ENCODE peak calls at places on chromosome 2, in five cellular contexts. One of them, this sample, is unnamed.

GRCh38 chr2:237184923-237185580 is 99.4 kb downstream of the COPS8 start:
- DNase-seq in lower leg skin: no peak
- DNase-seq in left ventricle myocardium inferior: no peak
- DNase-seq in bronchial epithelial cell: no peak
- DNase-seq in mammary epithelial cell: no peak
- DNase-seq in this sample: no peak

GRCh38 chr2:12428324-12428723 is 288.4 kb upstream of the TRIB2 start:
- DNase-seq in lower leg skin: no peak
- DNase-seq in bronchial epithelial cell: no peak
- DNase-seq in left ventricle myocardium inferior: no peak
- DNase-seq in mammary epithelial cell: no peak
- DNase-seq in this sample: no peak

GRCh38 chr2:128732976-128733431 is 414.3 kb upstream of the HS6ST1 start:
- DNase-seq in lower leg skin: peak
- DNase-seq in left ventricle myocardium inferior: no peak
- DNase-seq in bronchial epithelial cell: peak
- DNase-seq in mammary epithelial cell: peak
- DNase-seq in this sample: peak

GRCh38 chr2:17821080-17821479 is 4.8 kb downstream of the MSGN1 start:
- DNase-seq in left ventricle myocardium inferior: peak
- DNase-seq in mammary epithelial cell: no peak
- DNase-seq in bronchial epithelial cell: no peak
- DNase-seq in lower leg skin: no peak
- DNase-seq in this sample: no peak

GRCh38 chr2:152453129-152453642 is 118.2 kb downstream of the FMNL2 start:
- DNase-seq in lower leg skin: no peak
- DNase-seq in left ventricle myocardium inferior: no peak
- DNase-seq in mammary epithelial cell: no peak
- DNase-seq in bronchial epithelial cell: no peak
- DNase-seq in this sample: no peak

GRCh38 chr2:241882090-241882625 is 12.6 kb downstream of the RTP5 start:
- DNase-seq in mammary epithelial cell: no peak
- DNase-seq in lower leg skin: peak
- DNase-seq in left ventricle myocardium inferior: peak
- DNase-seq in bronchial epithelial cell: no peak
- DNase-seq in this sample: no peak

GRCh38 chr2:47257837-47258436 is 102.8 kb upstream of the STPG4 start:
- DNase-seq in left ventricle myocardium inferior: no peak
- DNase-seq in mammary epithelial cell: no peak
- DNase-seq in lower leg skin: no peak
- DNase-seq in bronchial epithelial cell: no peak
- DNase-seq in this sample: no peak

GRCh38 chr2:83103602-83104001 is 1355.5 kb downstream of the SUCLG1 start:
- DNase-seq in bronchial epithelial cell: peak
- DNase-seq in mammary epithelial cell: peak
- DNase-seq in lower leg skin: no peak
- DNase-seq in left ventricle myocardium inferior: no peak
- DNase-seq in this sample: peak

GRCh38 chr2:62149708-62150107 is 46.2 kb upstream of the B3GNT2 start:
- DNase-seq in mammary epithelial cell: peak
- DNase-seq in bronchial epithelial cell: peak
- DNase-seq in lower leg skin: no peak
- DNase-seq in left ventricle myocardium inferior: no peak
- DNase-seq in this sample: peak

GRCh38 chr2:126707191-126707590 is 51.2 kb downstream of the GYPC start:
- DNase-seq in bronchial epithelial cell: no peak
- DNase-seq in lower leg skin: peak
- DNase-seq in mammary epithelial cell: no peak
- DNase-seq in left ventricle myocardium inferior: no peak
- DNase-seq in this sample: no peak

GRCh38 chr2:172246649-172247048 is 143.9 kb upstream of the DLX2 start:
- DNase-seq in mammary epithelial cell: peak
- DNase-seq in left ventricle myocardium inferior: no peak
- DNase-seq in lower leg skin: no peak
- DNase-seq in bronchial epithelial cell: peak
- DNase-seq in this sample: peak

GRCh38 chr2:120244656-120245519 is 7.8 kb upstream of the RALB start:
- DNase-seq in bronchial epithelial cell: no peak
- DNase-seq in mammary epithelial cell: no peak
- DNase-seq in lower leg skin: no peak
- DNase-seq in left ventricle myocardium inferior: no peak
- DNase-seq in this sample: no peak

GRCh38 chr2:64950226-64951160 is 38.7 kb upstream of the SLC1A4 start:
- DNase-seq in mammary epithelial cell: peak
- DNase-seq in lower leg skin: no peak
- DNase-seq in bronchial epithelial cell: peak
- DNase-seq in left ventricle myocardium inferior: no peak
- DNase-seq in this sample: peak

GRCh38 chr2:29920631-29921559 is 491 bp downstream of the ALK start:
- DNase-seq in mammary epithelial cell: peak
- DNase-seq in left ventricle myocardium inferior: no peak
- DNase-seq in bronchial epithelial cell: no peak
- DNase-seq in lower leg skin: no peak
- DNase-seq in this sample: peak

GRCh38 chr2:237478095-237478494 is 9.0 kb upstream of the MLPH start:
- DNase-seq in bronchial epithelial cell: no peak
- DNase-seq in lower leg skin: no peak
- DNase-seq in mammary epithelial cell: no peak
- DNase-seq in left ventricle myocardium inferior: no peak
- DNase-seq in this sample: no peak

GRCh38 chr2:111226797-111227700 is 106.3 kb downstream of the BCL2L11 start:
- DNase-seq in mammary epithelial cell: no peak
- DNase-seq in lower leg skin: no peak
- DNase-seq in bronchial epithelial cell: no peak
- DNase-seq in left ventricle myocardium inferior: no peak
- DNase-seq in this sample: no peak

GRCh38 chr2:139609109-139609508 is 828.9 kb upstream of the NXPH2 start:
- DNase-seq in bronchial epithelial cell: no peak
- DNase-seq in lower leg skin: peak
- DNase-seq in mammary epithelial cell: no peak
- DNase-seq in left ventricle myocardium inferior: no peak
- DNase-seq in this sample: no peak

GRCh38 chr2:224248944-224249371 is 152.9 kb downstream of the FAM124B start:
- DNase-seq in lower leg skin: no peak
- DNase-seq in left ventricle myocardium inferior: no peak
- DNase-seq in mammary epithelial cell: no peak
- DNase-seq in bronchial epithelial cell: peak
- DNase-seq in this sample: no peak

GRCh38 chr2:7012141-7012809 is 95.1 kb downstream of the RNF144A start:
- DNase-seq in left ventricle myocardium inferior: no peak
- DNase-seq in bronchial epithelial cell: no peak
- DNase-seq in mammary epithelial cell: no peak
- DNase-seq in lower leg skin: no peak
- DNase-seq in this sample: no peak

GRCh38 chr2:165857881-165858280 is 63.8 kb upstream of the GALNT3 start:
- DNase-seq in bronchial epithelial cell: no peak
- DNase-seq in mammary epithelial cell: no peak
- DNase-seq in left ventricle myocardium inferior: no peak
- DNase-seq in lower leg skin: no peak
- DNase-seq in this sample: no peak

GRCh38 chr2:140734992-140735391 is 1395.8 kb downstream of the LRP1B start:
- DNase-seq in left ventricle myocardium inferior: no peak
- DNase-seq in bronchial epithelial cell: no peak
- DNase-seq in lower leg skin: no peak
- DNase-seq in mammary epithelial cell: no peak
- DNase-seq in this sample: peak

GRCh38 chr2:86790828-86791561 is at the start of gene CD8A:
- DNase-seq in mammary epithelial cell: no peak
- DNase-seq in lower leg skin: no peak
- DNase-seq in left ventricle myocardium inferior: no peak
- DNase-seq in bronchial epithelial cell: peak
- DNase-seq in this sample: peak

GRCh38 chr2:15947431-15947830 is 7.1 kb downstream of the MYCN start:
- DNase-seq in mammary epithelial cell: no peak
- DNase-seq in bronchial epithelial cell: no peak
- DNase-seq in lower leg skin: peak
- DNase-seq in left ventricle myocardium inferior: no peak
- DNase-seq in this sample: no peak

GRCh38 chr2:229254206-229254605 is 16.9 kb downstream of the PID1 start:
- DNase-seq in lower leg skin: no peak
- DNase-seq in bronchial epithelial cell: no peak
- DNase-seq in left ventricle myocardium inferior: no peak
- DNase-seq in mammary epithelial cell: no peak
- DNase-seq in this sample: no peak

GRCh38 chr2:72953976-72954375 is 36.7 kb downstream of the EMX1 start:
- DNase-seq in bronchial epithelial cell: no peak
- DNase-seq in mammary epithelial cell: no peak
- DNase-seq in lower leg skin: no peak
- DNase-seq in left ventricle myocardium inferior: no peak
- DNase-seq in this sample: no peak

GRCh38 chr2:160406591-160407392 is 86.8 kb downstream of the RBMS1 start:
- DNase-seq in mammary epithelial cell: peak
- DNase-seq in lower leg skin: peak
- DNase-seq in left ventricle myocardium inferior: peak
- DNase-seq in bronchial epithelial cell: peak
- DNase-seq in this sample: peak

GRCh38 chr2:671787-672605 is 5.2 kb downstream of the TMEM18 start:
- DNase-seq in bronchial epithelial cell: no peak
- DNase-seq in left ventricle myocardium inferior: no peak
- DNase-seq in lower leg skin: peak
- DNase-seq in mammary epithelial cell: no peak
- DNase-seq in this sample: no peak

GRCh38 chr2:118310016-118310877 is 222.0 kb downstream of the INSIG2 start:
- DNase-seq in left ventricle myocardium inferior: no peak
- DNase-seq in bronchial epithelial cell: peak
- DNase-seq in mammary epithelial cell: no peak
- DNase-seq in lower leg skin: peak
- DNase-seq in this sample: peak

GRCh38 chr2:112887904-112888303 is 23.1 kb upstream of the IL37 start:
- DNase-seq in left ventricle myocardium inferior: no peak
- DNase-seq in bronchial epithelial cell: no peak
- DNase-seq in mammary epithelial cell: no peak
- DNase-seq in lower leg skin: no peak
- DNase-seq in this sample: no peak

GRCh38 chr2:180291060-180291459 is 284.0 kb upstream of the CWC22 start:
- DNase-seq in left ventricle myocardium inferior: no peak
- DNase-seq in lower leg skin: no peak
- DNase-seq in bronchial epithelial cell: peak
- DNase-seq in mammary epithelial cell: peak
- DNase-seq in this sample: peak
- H3K4me3 ChIP-seq in left ventricle myocardium inferior: no peak
- H3K4me3 ChIP-seq in lower leg skin: no peak
- H3K4me3 ChIP-seq in bronchial epithelial cell: no peak
- H3K4me3 ChIP-seq in mammary epithelial cell: peak
- H3K4me3 ChIP-seq in this sample: no peak

DNA sequence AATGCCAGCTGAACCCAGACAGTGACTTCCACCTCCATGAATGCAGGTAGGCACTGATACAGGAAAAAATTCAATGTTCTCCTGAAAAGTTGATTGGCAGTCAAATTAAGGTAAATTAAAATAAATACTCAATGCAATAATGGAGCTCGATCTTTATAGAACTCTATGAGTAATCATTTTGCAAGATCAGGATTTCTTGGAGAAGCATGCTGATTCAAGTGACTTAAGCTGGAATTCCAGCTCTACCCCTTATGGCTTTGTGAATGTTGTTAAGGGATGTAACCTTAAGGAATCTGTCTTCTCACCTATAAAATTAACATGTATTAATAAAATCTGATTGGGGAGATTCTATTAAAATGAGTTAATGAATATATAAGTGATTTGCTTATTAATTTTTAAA is 145.1 kb downstream of the QPCT start:
- DNase-seq in bronchial epithelial cell: no peak
- DNase-seq in mammary epithelial cell: no peak
- DNase-seq in left ventricle myocardium inferior: no peak
- DNase-seq in lower leg skin: no peak
- DNase-seq in this sample: peak
- H3K4me3 ChIP-seq in bronchial epithelial cell: no peak
- H3K4me3 ChIP-seq in mammary epithelial cell: no peak
- H3K4me3 ChIP-seq in left ventricle myocardium inferior: peak
- H3K4me3 ChIP-seq in lower leg skin: no peak
- H3K4me3 ChIP-seq in this sample: no peak

GRCh38 chr2:192072261-192072660 is 122.5 kb downstream of the TMEFF2 start:
- DNase-seq in mammary epithelial cell: no peak
- DNase-seq in left ventricle myocardium inferior: no peak
- DNase-seq in lower leg skin: no peak
- DNase-seq in bronchial epithelial cell: no peak
- DNase-seq in this sample: no peak

GRCh38 chr2:192069417-192069816 is 125.3 kb downstream of the TMEFF2 start:
- DNase-seq in lower leg skin: no peak
- DNase-seq in bronchial epithelial cell: no peak
- DNase-seq in mammary epithelial cell: no peak
- DNase-seq in left ventricle myocardium inferior: no peak
- DNase-seq in this sample: no peak

GRCh38 chr2:192070099-192070498 is 124.6 kb downstream of the TMEFF2 start:
- DNase-seq in lower leg skin: no peak
- DNase-seq in left ventricle myocardium inferior: no peak
- DNase-seq in bronchial epithelial cell: no peak
- DNase-seq in mammary epithelial cell: no peak
- DNase-seq in this sample: no peak

GRCh38 chr2:192067631-192068030 is 127.1 kb downstream of the TMEFF2 start:
- DNase-seq in mammary epithelial cell: no peak
- DNase-seq in bronchial epithelial cell: no peak
- DNase-seq in left ventricle myocardium inferior: no peak
- DNase-seq in lower leg skin: no peak
- DNase-seq in this sample: no peak

DNA sequence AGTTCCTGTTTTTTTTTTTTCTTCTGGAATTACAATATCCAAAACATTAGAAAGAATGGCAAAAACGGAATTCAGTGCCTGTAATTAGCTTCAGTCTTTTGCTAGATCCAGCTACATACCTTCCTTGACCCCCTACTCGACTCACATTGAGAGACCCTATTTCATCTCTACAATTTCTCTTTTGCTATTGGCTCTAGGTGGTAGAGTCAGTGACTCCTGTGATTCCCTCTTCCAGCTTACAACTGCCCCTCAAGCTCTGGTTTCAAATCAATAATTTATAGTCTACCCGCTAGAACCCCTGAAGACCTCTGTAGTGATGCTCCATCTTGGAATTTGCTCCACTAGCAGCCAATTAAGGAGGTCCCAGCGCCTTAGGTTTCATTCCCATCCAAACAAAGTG is 125.8 kb downstream of the TMEFF2 start:
- DNase-seq in left ventricle myocardium inferior: no peak
- DNase-seq in lower leg skin: no peak
- DNase-seq in bronchial epithelial cell: no peak
- DNase-seq in mammary epithelial cell: no peak
- DNase-seq in this sample: no peak
- H3K4me3 ChIP-seq in left ventricle myocardium inferior: no peak
- H3K4me3 ChIP-seq in lower leg skin: no peak
- H3K4me3 ChIP-seq in bronchial epithelial cell: no peak
- H3K4me3 ChIP-seq in mammary epithelial cell: no peak
- H3K4me3 ChIP-seq in this sample: no peak

GRCh38 chr2:207042155-207042554 is 102.8 kb downstream of the CPO start:
- DNase-seq in bronchial epithelial cell: no peak
- DNase-seq in left ventricle myocardium inferior: no peak
- DNase-seq in mammary epithelial cell: no peak
- DNase-seq in lower leg skin: no peak
- DNase-seq in this sample: no peak

GRCh38 chr2:207041753-207042152 is 102.4 kb downstream of the CPO start:
- DNase-seq in left ventricle myocardium inferior: no peak
- DNase-seq in bronchial epithelial cell: no peak
- DNase-seq in lower leg skin: no peak
- DNase-seq in mammary epithelial cell: no peak
- DNase-seq in this sample: no peak

GRCh38 chr2:207042841-207043240 is 103.5 kb downstream of the CPO start:
- DNase-seq in left ventricle myocardium inferior: no peak
- DNase-seq in bronchial epithelial cell: no peak
- DNase-seq in mammary epithelial cell: no peak
- DNase-seq in lower leg skin: no peak
- DNase-seq in this sample: no peak

GRCh38 chr2:207040606-207041173 is 101.4 kb downstream of the CPO start:
- DNase-seq in left ventricle myocardium inferior: no peak
- DNase-seq in bronchial epithelial cell: no peak
- DNase-seq in lower leg skin: no peak
- DNase-seq in mammary epithelial cell: no peak
- DNase-seq in this sample: no peak

GRCh38 chr2:207041279-207041678 is 102.0 kb downstream of the CPO start:
- DNase-seq in left ventricle myocardium inferior: no peak
- DNase-seq in bronchial epithelial cell: no peak
- DNase-seq in mammary epithelial cell: no peak
- DNase-seq in lower leg skin: no peak
- DNase-seq in this sample: no peak
- H3K4me3 ChIP-seq in left ventricle myocardium inferior: peak
- H3K4me3 ChIP-seq in bronchial epithelial cell: no peak
- H3K4me3 ChIP-seq in mammary epithelial cell: no peak
- H3K4me3 ChIP-seq in lower leg skin: no peak
- H3K4me3 ChIP-seq in this sample: no peak